ENCODE peak calls at places on chromosome X, in five cellular contexts. One of them, this sample, is unnamed.

GRCh38 chrX:103779156-103779555 is 2.5 kb downstream of the PLP1 start:
- DNase-seq in GM23338: no peak
- DNase-seq in ovary: no peak
- DNase-seq in IMR-90: no peak
- DNase-seq in GM10248: no peak
- DNase-seq in this sample: no peak

GRCh38 chrX:40109288-40110008 is 11.7 kb upstream of the BCOR start:
- DNase-seq in GM23338: peak
- DNase-seq in IMR-90: peak
- DNase-seq in ovary: peak
- DNase-seq in GM10248: no peak
- DNase-seq in this sample: peak

GRCh38 chrX:22690116-22690515 is 309.6 kb upstream of the DDX53 start:
- DNase-seq in GM23338: no peak
- DNase-seq in ovary: no peak
- DNase-seq in GM10248: no peak
- DNase-seq in IMR-90: peak
- DNase-seq in this sample: no peak

GRCh38 chrX:85203461-85203970 is 40.1 kb downstream of the SATL1 start:
- DNase-seq in IMR-90: no peak
- DNase-seq in GM10248: no peak
- DNase-seq in ovary: no peak
- DNase-seq in GM23338: no peak
- DNase-seq in this sample: no peak

GRCh38 chrX:129808163-129808828 is 28.5 kb downstream of the SASH3 start:
- DNase-seq in IMR-90: no peak
- DNase-seq in GM10248: no peak
- DNase-seq in GM23338: no peak
- DNase-seq in ovary: no peak
- DNase-seq in this sample: no peak

GRCh38 chrX:41145920-41146608 is 60.8 kb downstream of the USP9X start:
- DNase-seq in GM10248: no peak
- DNase-seq in GM23338: no peak
- DNase-seq in ovary: no peak
- DNase-seq in IMR-90: peak
- DNase-seq in this sample: no peak

GRCh38 chrX:119618439-119618838 is 12.2 kb upstream of the NKRF start:
- DNase-seq in GM10248: no peak
- DNase-seq in GM23338: no peak
- DNase-seq in IMR-90: no peak
- DNase-seq in ovary: no peak
- DNase-seq in this sample: no peak

GRCh38 chrX:2450681-2451080 is 50.1 kb downstream of the DHRSX start:
- DNase-seq in ovary: no peak
- DNase-seq in GM23338: peak
- DNase-seq in GM10248: no peak
- DNase-seq in IMR-90: no peak
- DNase-seq in this sample: no peak

GRCh38 chrX:12791253-12792228 is at the start of gene PRPS2:
- DNase-seq in GM23338: peak
- DNase-seq in ovary: peak
- DNase-seq in IMR-90: peak
- DNase-seq in GM10248: peak
- DNase-seq in this sample: peak

GRCh38 chrX:151973851-151974335 is 583 bp downstream of the GABRE start:
- DNase-seq in IMR-90: no peak
- DNase-seq in ovary: no peak
- DNase-seq in GM10248: no peak
- DNase-seq in GM23338: peak
- DNase-seq in this sample: no peak

GRCh38 chrX:53583571-53583970 is 102.9 kb downstream of the HUWE1 start:
- DNase-seq in IMR-90: no peak
- DNase-seq in ovary: no peak
- DNase-seq in GM10248: no peak
- DNase-seq in GM23338: no peak
- DNase-seq in this sample: no peak

GRCh38 chrX:11770320-11770719 is 12.3 kb downstream of the MSL3 start:
- DNase-seq in IMR-90: peak
- DNase-seq in GM23338: peak
- DNase-seq in ovary: peak
- DNase-seq in GM10248: peak
- DNase-seq in this sample: peak

GRCh38 chrX:76248901-76249300 is 76.0 kb downstream of the PBDC1 start:
- DNase-seq in IMR-90: no peak
- DNase-seq in GM10248: no peak
- DNase-seq in GM23338: no peak
- DNase-seq in ovary: no peak
- DNase-seq in this sample: no peak

GRCh38 chrX:48781705-48782104 is 4.7 kb upstream of the GATA1 start:
- DNase-seq in IMR-90: no peak
- DNase-seq in GM23338: no peak
- DNase-seq in ovary: no peak
- DNase-seq in GM10248: no peak
- DNase-seq in this sample: no peak

GRCh38 chrX:142828129-142828528 is 197.6 kb upstream of the SPANXN4 start:
- DNase-seq in GM10248: no peak
- DNase-seq in GM23338: no peak
- DNase-seq in IMR-90: no peak
- DNase-seq in ovary: no peak
- DNase-seq in this sample: no peak

GRCh38 chrX:72180539-72180938 is 1.0 kb upstream of the PIN4 start:
- DNase-seq in ovary: no peak
- DNase-seq in GM10248: no peak
- DNase-seq in IMR-90: no peak
- DNase-seq in GM23338: no peak
- DNase-seq in this sample: no peak

DNA sequence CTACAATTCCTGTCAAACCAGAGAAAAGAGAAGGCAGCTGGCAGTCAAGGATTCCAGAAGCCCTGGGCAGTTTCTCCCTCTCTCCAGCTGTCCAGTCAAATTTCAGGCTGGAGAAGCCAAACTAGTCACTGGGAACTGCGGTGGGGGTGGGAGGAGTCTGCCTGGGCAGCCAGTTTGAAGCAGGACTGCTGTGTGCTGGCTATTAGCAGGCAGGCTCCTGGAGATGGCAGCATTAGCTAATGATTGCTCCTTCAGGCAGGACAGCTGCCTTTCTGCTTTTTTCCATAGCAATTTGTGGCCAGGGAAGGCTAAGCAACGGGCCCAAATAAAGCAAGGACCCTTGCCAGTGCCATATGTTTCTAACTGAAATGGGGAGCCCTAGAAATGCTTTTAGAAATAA is 44.7 kb upstream of the FGF13 start:
- DNase-seq in GM23338: peak
- DNase-seq in IMR-90: no peak
- DNase-seq in ovary: peak
- DNase-seq in GM10248: no peak
- DNase-seq in this sample: peak
- TF ChIP-seq CTCF in GM23338: peak
- TF ChIP-seq CTCF in IMR-90: no peak
- TF ChIP-seq CTCF in ovary: no peak
- TF ChIP-seq CTCF in GM10248: no peak
- TF ChIP-seq CTCF in this sample: no peak

GRCh38 chrX:45749375-45749774 is 548.7 kb upstream of the DIPK2B start:
- DNase-seq in IMR-90: no peak
- DNase-seq in GM23338: peak
- DNase-seq in ovary: no peak
- DNase-seq in GM10248: no peak
- DNase-seq in this sample: no peak
- TF ChIP-seq CTCF in IMR-90: peak
- TF ChIP-seq CTCF in GM23338: peak
- TF ChIP-seq CTCF in ovary: no peak
- TF ChIP-seq CTCF in GM10248: peak
- TF ChIP-seq CTCF in this sample: no peak

GRCh38 chrX:55451125-55451524 is 802 bp upstream of the MAGEH1 start:
- DNase-seq in ovary: no peak
- DNase-seq in GM10248: no peak
- DNase-seq in IMR-90: no peak
- DNase-seq in GM23338: no peak
- DNase-seq in this sample: no peak

GRCh38 chrX:55452825-55453124 is 848 bp downstream of the MAGEH1 start:
- DNase-seq in IMR-90: no peak
- DNase-seq in GM10248: no peak
- DNase-seq in ovary: no peak
- DNase-seq in GM23338: no peak
- DNase-seq in this sample: no peak

GRCh38 chrX:55451990-55452824 is at the start of gene MAGEH1:
- DNase-seq in GM23338: peak
- DNase-seq in IMR-90: peak
- DNase-seq in GM10248: peak
- DNase-seq in ovary: peak
- DNase-seq in this sample: peak

GRCh38 chrX:55451626-55451989 is 319 bp upstream of the MAGEH1 start:
- DNase-seq in ovary: peak
- DNase-seq in GM23338: no peak
- DNase-seq in GM10248: no peak
- DNase-seq in IMR-90: no peak
- DNase-seq in this sample: no peak

GRCh38 chrX:55450259-55450658 is 1.7 kb upstream of the MAGEH1 start:
- DNase-seq in ovary: no peak
- DNase-seq in GM23338: peak
- DNase-seq in IMR-90: peak
- DNase-seq in GM10248: no peak
- DNase-seq in this sample: no peak
- TF ChIP-seq CTCF in ovary: no peak
- TF ChIP-seq CTCF in GM23338: peak
- TF ChIP-seq CTCF in IMR-90: peak
- TF ChIP-seq CTCF in GM10248: no peak
- TF ChIP-seq CTCF in this sample: no peak

GRCh38 chrX:135438734-135439043 is 16.9 kb downstream of the SMIM10L2A start:
- DNase-seq in ovary: no peak
- DNase-seq in GM23338: no peak
- DNase-seq in GM10248: no peak
- DNase-seq in IMR-90: no peak
- DNase-seq in this sample: no peak

GRCh38 chrX:135436966-135437866 is 15.5 kb downstream of the SMIM10L2A start:
- DNase-seq in IMR-90: no peak
- DNase-seq in GM10248: no peak
- DNase-seq in GM23338: no peak
- DNase-seq in ovary: no peak
- DNase-seq in this sample: no peak

GRCh38 chrX:135436456-135436855 is 14.7 kb downstream of the SMIM10L2A start:
- DNase-seq in GM10248: no peak
- DNase-seq in GM23338: no peak
- DNase-seq in ovary: no peak
- DNase-seq in IMR-90: no peak
- DNase-seq in this sample: no peak

GRCh38 chrX:135435933-135436332 is 14.2 kb downstream of the SMIM10L2A start:
- DNase-seq in GM23338: no peak
- DNase-seq in IMR-90: no peak
- DNase-seq in GM10248: no peak
- DNase-seq in ovary: no peak
- DNase-seq in this sample: no peak

GRCh38 chrX:135437867-135438733 is 16.4 kb downstream of the SMIM10L2A start:
- DNase-seq in IMR-90: no peak
- DNase-seq in GM10248: no peak
- DNase-seq in ovary: no peak
- DNase-seq in GM23338: peak
- DNase-seq in this sample: peak
- TF ChIP-seq CTCF in IMR-90: no peak
- TF ChIP-seq CTCF in GM10248: peak
- TF ChIP-seq CTCF in ovary: no peak
- TF ChIP-seq CTCF in GM23338: peak
- TF ChIP-seq CTCF in this sample: no peak

DNA sequence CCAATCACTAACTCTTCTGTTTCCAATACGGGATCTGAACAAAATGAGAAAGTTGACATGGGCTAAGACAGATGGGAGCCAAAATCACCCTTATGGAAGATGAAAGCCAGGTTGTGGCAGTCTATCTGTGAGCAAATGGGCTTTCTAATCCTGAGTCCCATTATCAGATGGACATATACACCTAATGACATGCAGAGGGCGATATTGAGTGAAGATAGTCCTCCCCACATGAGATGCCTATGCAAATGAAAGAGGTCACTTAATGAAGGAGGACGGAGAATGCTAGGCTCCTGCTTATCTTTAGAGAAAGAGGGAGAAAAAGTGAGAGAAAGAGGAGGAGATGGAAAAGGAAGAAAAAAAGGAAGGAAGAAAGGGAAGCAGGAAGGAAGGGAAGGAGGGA is 547.5 kb downstream of the NLGN4X start:
- DNase-seq in ovary: no peak
- DNase-seq in GM10248: no peak
- DNase-seq in GM23338: peak
- DNase-seq in IMR-90: no peak
- DNase-seq in this sample: no peak
- TF ChIP-seq CTCF in ovary: no peak
- TF ChIP-seq CTCF in GM10248: no peak
- TF ChIP-seq CTCF in GM23338: peak
- TF ChIP-seq CTCF in IMR-90: no peak
- TF ChIP-seq CTCF in this sample: no peak

DNA sequence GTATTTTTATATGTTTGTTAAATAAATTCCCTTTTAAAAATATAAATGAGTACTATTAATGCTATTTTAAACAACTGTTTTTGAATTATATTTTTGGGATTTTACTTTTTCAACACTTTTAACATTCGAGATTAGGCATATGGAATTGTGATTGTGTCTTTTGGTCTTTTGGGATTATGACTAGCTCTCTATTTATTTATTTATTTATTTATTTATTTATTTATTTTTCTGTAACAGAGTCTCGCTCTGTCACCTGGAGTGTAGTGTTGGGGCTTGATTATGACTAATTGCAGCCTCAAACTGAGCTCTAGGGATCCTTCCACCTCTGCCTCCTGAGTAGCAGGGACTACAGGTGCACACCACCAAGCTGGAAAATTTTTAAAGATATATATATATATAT is 1101.6 kb downstream of the FAM133A start:
- DNase-seq in GM23338: no peak
- DNase-seq in ovary: no peak
- DNase-seq in GM10248: no peak
- DNase-seq in IMR-90: no peak
- DNase-seq in this sample: no peak
- TF ChIP-seq CTCF in GM23338: no peak
- TF ChIP-seq CTCF in ovary: no peak
- TF ChIP-seq CTCF in GM10248: no peak
- TF ChIP-seq CTCF in IMR-90: no peak
- TF ChIP-seq CTCF in this sample: no peak

This sample was measured in endothelial cell.